ENCODE peak calls at places on chromosomes 4 and X, in four cellular contexts. I is A549, G is HepG2, O is K562. S is an unnamed sample.

GRCh38 chr4:141388483-141388882 is 167.8 kb downstream of the ZNF330 start:
- DNase-seq in I (no peak), G (no peak), O (no peak), S (no peak)

GRCh38 chrX:136636121-136636520 is 11.8 kb upstream of the CD40LG start:
- DNase-seq in I (no peak), G (no peak), O (no peak), S (peak; percentile 40)

GRCh38 chr4:184548651-184549341 is 74.4 kb upstream of the IRF2 start:
- DNase-seq in I (no peak), G (peak; percentile 65), O (peak; percentile 38), S (peak; percentile 26)

GRCh38 chrX:101462892-101463291 is 22.4 kb upstream of the ARMCX4 start:
- DNase-seq in I (peak; percentile 21), G (peak; percentile 10), O (peak; percentile 19), S (no peak)

GRCh38 chr4:94419549-94419948 is 32.2 kb upstream of the PDLIM5 start:
- DNase-seq in I (no peak), G (no peak), O (no peak), S (no peak)

GRCh38 chr4:80407246-80407645 is 71.7 kb downstream of the CFAP299 start:
- DNase-seq in I (no peak), G (no peak), O (no peak), S (no peak)

GRCh38 chr4:26736621-26737020 is 124.0 kb upstream of the STIM2 start:
- DNase-seq in I (no peak), G (no peak), O (no peak), S (no peak)

GRCh38 chr4:3873446-3874415 is 107.5 kb downstream of the ADRA2C start:
- DNase-seq in I (peak; percentile 16), G (no peak), O (peak; percentile 12), S (peak; percentile 69)

GRCh38 chr4:183097251-183098079 is 1.6 kb upstream of the WWC2 start:
- DNase-seq in I (no peak), G (no peak), O (no peak), S (peak; percentile 52)

GRCh38 chrX:9465380-9466114 is 689 bp downstream of the TBL1X start:
- DNase-seq in I (no peak), G (no peak), O (peak; percentile 32), S (peak; percentile 25)

GRCh38 chrX:74119016-74119910 is 184.7 kb upstream of the ZCCHC13 start:
- DNase-seq in I (peak; percentile 18), G (no peak), O (no peak), S (no peak)

GRCh38 chr4:151361126-151361525 is 35.7 kb upstream of the SH3D19 start:
- DNase-seq in I (no peak), G (no peak), O (no peak), S (no peak)

GRCh38 chr4:85940131-85940530 is 419.7 kb downstream of the MAPK10 start:
- DNase-seq in I (no peak), G (no peak), O (no peak), S (no peak)

GRCh38 chrX:102765794-102766193 is 45.3 kb downstream of the GPRASP3 start:
- DNase-seq in I (peak; percentile 2), G (no peak), O (no peak), S (no peak)

GRCh38 chr4:100311181-100311580 is 120.9 kb upstream of the DDIT4L start:
- DNase-seq in I (peak; percentile 41), G (no peak), O (no peak), S (no peak)

GRCh38 chr4:57426779-57427395 is 316.7 kb upstream of the IGFBP7 start:
- DNase-seq in I (peak; percentile 71), G (peak; percentile 35), O (peak; percentile 73), S (peak; percentile 81)

GRCh38 chrX:54920610-54921426 is at the start of gene TRO:
- DNase-seq in I (no peak), G (no peak), O (no peak), S (peak; percentile 56)

GRCh38 chr4:147078875-147079658 is 133.4 kb upstream of the TTC29 start:
- DNase-seq in I (no peak), G (no peak), O (no peak), S (no peak)

GRCh38 chrX:30971761-30972603 is 82.9 kb upstream of the TAB3 start:
- DNase-seq in I (peak; percentile 44), G (peak; percentile 53), O (peak; percentile 51), S (peak; percentile 11)

GRCh38 chrX:48939417-48940228 is 17.8 kb downstream of the OTUD5 start:
- DNase-seq in I (no peak), G (no peak), O (no peak), S (no peak)

GRCh38 chrX:35025820-35026219 is 83.2 kb downstream of the FAM47B start:
- DNase-seq in I (no peak), G (no peak), O (no peak), S (no peak)

GRCh38 chr4:123505457-123506310 is 109.1 kb downstream of the SPRY1 start:
- DNase-seq in I (peak; percentile 49), G (peak; percentile 97), O (peak; percentile 18), S (peak; percentile 96)

GRCh38 chr4:1644906-1645657 is 39.0 kb downstream of the FAM53A start:
- DNase-seq in I (no peak), G (no peak), O (no peak), S (no peak)

GRCh38 chrX:131840799-131841495 is 182.2 kb upstream of the STK26 start:
- DNase-seq in I (no peak), G (no peak), O (no peak), S (no peak)

GRCh38 chrX:119693996-119694451 is 1.1 kb upstream of the SEPTIN6 start:
- DNase-seq in I (no peak), G (no peak), O (no peak), S (peak; percentile 24)

GRCh38 chr4:176788248-176788647 is 4.5 kb downstream of the VEGFC start:
- DNase-seq in I (no peak), G (no peak), O (no peak), S (no peak)

GRCh38 chrX:151624677-151625076 is 61.2 kb downstream of the PASD1 start:
- DNase-seq in I (no peak), G (no peak), O (no peak), S (no peak)

GRCh38 chr4:183987987-183988392 is 82.9 kb downstream of the STOX2 start:
- DNase-seq in I (peak; percentile 95), G (peak; percentile 7), O (peak; percentile 64), S (no peak)

GRCh38 chrX:103817502-103817901 is 14.6 kb downstream of the RAB9B start:
- DNase-seq in I (peak; percentile 38), G (peak; percentile 10), O (peak; percentile 64), S (no peak)

GRCh38 chr4:48575964-48576363 is 85.9 kb downstream of the ZAR1 start:
- DNase-seq in I (no peak), G (no peak), O (no peak), S (no peak)

GRCh38 chrX:84161641-84162040 is 26.4 kb downstream of the RPS6KA6 start:
- DNase-seq in I (no peak), G (no peak), O (no peak), S (no peak)

GRCh38 chr4:40434126-40434692 is 99.1 kb downstream of the CHRNA9 start:
- DNase-seq in I (no peak), G (no peak), O (no peak), S (no peak)

GRCh38 chrX:154321624-154322023 is 26.0 kb downstream of the TKTL1 start:
- DNase-seq in I (peak; percentile 14), G (peak; percentile 5), O (peak; percentile 44), S (no peak)

GRCh38 chr4:80266902-80267380 is 477 bp downstream of the FGF5 start:
- DNase-seq in I (no peak), G (no peak), O (peak; percentile 65), S (peak; percentile 38)

GRCh38 chr4:173014113-173014558 is 154.5 kb upstream of the GALNT7 start:
- DNase-seq in I (peak; percentile 70), G (no peak), O (peak; percentile 39), S (peak; percentile 77)

GRCh38 chrX:22351966-22352365 is 79.3 kb downstream of the CBLL2 start:
- DNase-seq in I (no peak), G (no peak), O (no peak), S (no peak)

GRCh38 chr4:40337523-40337922 is 2.4 kb downstream of the CHRNA9 start:
- DNase-seq in I (no peak), G (no peak), O (no peak), S (no peak)

GRCh38 chrX:26649534-26649933 is 433.6 kb downstream of the MAGEB5 start:
- DNase-seq in I (peak; percentile 35), G (peak; percentile 4), O (peak; percentile 29), S (no peak)
- TF ChIP-seq NR3C1 in I (no peak), G (no peak), O (no peak), S (no peak)

GRCh38 chr4:6688879-6689505 is 4.7 kb upstream of the S100P start:
- DNase-seq in I (peak; percentile 82), G (peak; percentile 91), O (peak; percentile 83), S (peak; percentile 38)
- TF ChIP-seq NR3C1 in I (no peak), G (no peak), O (no peak), S (no peak)

GRCh38 chrX:38431525-38431924 is 79.1 kb downstream of the OTC start:
- DNase-seq in I (no peak), G (no peak), O (no peak), S (no peak)

DNA sequence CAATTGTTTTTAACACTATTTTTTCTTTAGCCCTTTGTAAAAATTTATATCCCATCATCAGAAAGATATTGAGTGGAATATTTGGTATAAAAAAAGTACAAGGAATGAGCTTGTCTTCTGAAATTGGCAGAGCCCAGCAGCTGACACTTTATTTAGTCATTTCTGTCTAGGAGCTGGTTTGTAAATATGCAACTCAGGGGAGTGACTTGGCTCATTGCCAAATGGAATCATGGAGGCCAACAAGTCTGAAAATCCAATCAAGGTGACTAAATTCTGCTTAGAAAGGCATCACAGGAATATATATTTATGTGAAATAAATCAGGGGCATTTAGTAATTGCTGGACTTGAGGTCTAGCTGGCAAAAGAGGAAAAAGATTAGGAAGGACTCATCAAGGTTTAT is 74.4 kb downstream of the OTC start:
- DNase-seq in I (peak; percentile 3), G (no peak), O (peak; percentile 13), S (no peak)
- TF ChIP-seq NR3C1 in I (no peak), G (no peak), O (no peak), S (no peak)

GRCh38 chr4:150240011-150240410 is 161.8 kb downstream of the DCLK2 start:
- DNase-seq in I (no peak), G (no peak), O (no peak), S (no peak)
- TF ChIP-seq NR3C1 in I (no peak), G (no peak), O (no peak), S (no peak)

GRCh38 chr4:112708772-112709171 is 71.8 kb downstream of the LARP7 start:
- DNase-seq in I (no peak), G (no peak), O (no peak), S (no peak)
- TF ChIP-seq NR3C1 in I (no peak), G (no peak), O (no peak), S (no peak)